ENCODE peak calls at places on chromosomes 2 and 18, in four cellular contexts. X is IMR-90, J is mesenchymal stem cell, Z is trophoblast cell. V is an unnamed sample. For H3K36me3, the result is how much of the 10 kb centered on the place peaks cover.

GRCh38 chr2:193929131-193929530 is 1727.9 kb upstream of the SLC39A10 start:
- DNase-seq in Z (no peak), X (no peak), J (no peak), V (no peak)

GRCh38 chr18:54712315-54712714 is 116.0 kb upstream of the RAB27B start:
- DNase-seq in Z (no peak), J (peak), X (peak), V (no peak)

GRCh38 chr2:146927080-146927714 is 917.6 kb upstream of the ACVR2A start:
- DNase-seq in X (peak), Z (peak), J (peak), V (peak)

GRCh38 chr18:80247403-80247916 is at the start of gene PARD6G:
- DNase-seq in X (peak), J (peak), Z (peak), V (peak)

GRCh38 chr18:23523429-23524212 is 20.3 kb downstream of the RMC1 start:
- DNase-seq in Z (no peak), J (peak), X (peak), V (no peak)

GRCh38 chr2:178108176-178108575 is 4.1 kb upstream of the RBM45 start:
- DNase-seq in J (no peak), X (no peak), Z (no peak), V (no peak)

GRCh38 chr2:239815638-239816035 is 209.5 kb downstream of the NDUFA10 start:
- DNase-seq in J (no peak), Z (no peak), X (no peak), V (no peak)

GRCh38 chr2:229952256-229952835 is 30.0 kb downstream of the FBXO36 start:
- DNase-seq in J (no peak), Z (no peak), X (no peak), V (no peak)

GRCh38 chr2:14524041-14524802 is 108.3 kb upstream of the LRATD1 start:
- DNase-seq in J (peak), X (peak), Z (peak), V (no peak)

GRCh38 chr2:70122470-70122869 is 35.2 kb downstream of the PCBP1 start:
- DNase-seq in Z (no peak), X (no peak), J (no peak), V (no peak)

GRCh38 chr18:22604986-22605421 is 187.3 kb upstream of the CTAGE1 start:
- DNase-seq in Z (no peak), J (no peak), X (no peak), V (no peak)

GRCh38 chr2:136248242-136248641 is 130.3 kb upstream of the CXCR4 start:
- DNase-seq in Z (no peak), X (peak), J (peak), V (no peak)

GRCh38 chr2:63819765-63820717 is 21.7 kb upstream of the UGP2 start:
- DNase-seq in J (no peak), X (peak), Z (no peak), V (no peak)

GRCh38 chr2:99035920-99036319 is 99.9 kb upstream of the CRACDL start:
- DNase-seq in J (no peak), X (no peak), Z (no peak), V (no peak)

GRCh38 chr2:144102386-144102785 is 417.5 kb downstream of the ZEB2 start:
- DNase-seq in J (no peak), X (no peak), Z (no peak), V (no peak)

GRCh38 chr2:37634914-37635358 is 36.5 kb downstream of the CDC42EP3 start:
- DNase-seq in J (no peak), X (no peak), Z (no peak), V (no peak)

GRCh38 chr18:7202119-7202680 is 28.7 kb upstream of the LRRC30 start:
- DNase-seq in J (no peak), X (no peak), Z (peak), V (no peak)

GRCh38 chr2:176066645-176067586 is 16.8 kb downstream of the EVX2 start:
- DNase-seq in X (no peak), J (no peak), Z (no peak), V (no peak)

GRCh38 chr2:197372582-197372981 is 62.0 kb upstream of the ANKRD44 start:
- DNase-seq in Z (no peak), J (no peak), X (peak), V (no peak)

GRCh38 chr18:61528961-61529360 is 195.7 kb downstream of the CDH20 start:
- DNase-seq in J (no peak), X (no peak), Z (peak), V (no peak)

GRCh38 chr2:20439193-20439475 is 7.7 kb upstream of the RHOB start:
- DNase-seq in Z (no peak), X (peak), J (peak), V (no peak)

GRCh38 chr18:78875268-78875997 is 104.2 kb upstream of the SALL3 start:
- DNase-seq in X (no peak), Z (no peak), J (no peak), V (peak)

GRCh38 chr18:44682181-44682870 is 1.6 kb downstream of the SETBP1 start:
- DNase-seq in J (no peak), X (no peak), Z (no peak), V (peak)

GRCh38 chr2:78202986-78203670 is 681.0 kb upstream of the LRRTM4 start:
- DNase-seq in X (no peak), J (peak), Z (no peak), V (no peak)

GRCh38 chr2:241308267-241308666 is 7.2 kb downstream of the HDLBP start:
- DNase-seq in X (no peak), Z (no peak), J (no peak), V (no peak)

GRCh38 chr2:100292022-100292580 is 30.2 kb downstream of the LONRF2 start:
- DNase-seq in Z (peak), X (peak), J (peak), V (no peak)

GRCh38 chr18:596288-596881 is 403 bp upstream of the CLUL1 start:
- DNase-seq in X (no peak), J (no peak), Z (peak), V (peak)

GRCh38 chr18:56314396-56314795 is 324.0 kb downstream of the TXNL1 start:
- DNase-seq in X (peak), J (no peak), Z (no peak), V (no peak)

GRCh38 chr2:18077724-18078123 is 199.3 kb downstream of the KCNS3 start:
- DNase-seq in Z (no peak), X (peak), J (peak), V (no peak)

GRCh38 chr2:211035548-211036185 is 479.3 kb downstream of the CPS1 start:
- DNase-seq in X (peak), Z (no peak), J (peak), V (peak)

GRCh38 chr2:95010697-95011096 is 14.8 kb upstream of the MAL start:
- DNase-seq in X (no peak), J (no peak), Z (no peak), V (no peak)
- H3K14ac ChIP-seq in X (no peak), J (no peak), Z (no peak), V (no peak)

GRCh38 chr18:76936877-76937276 is 114.5 kb downstream of the ZNF236 start:
- DNase-seq in Z (no peak), X (no peak), J (no peak), V (no peak)
- H3K36me3 ChIP-seq in Z (under half), X (under half), J (under half), V (half or more)

GRCh38 chr18:48827321-48828200 is 123.2 kb downstream of the SMAD7 start:
- DNase-seq in X (peak), Z (no peak), J (peak), V (peak)
- H2BK120ac ChIP-seq in X (peak), Z (peak), J (peak), V (no peak)

DNA sequence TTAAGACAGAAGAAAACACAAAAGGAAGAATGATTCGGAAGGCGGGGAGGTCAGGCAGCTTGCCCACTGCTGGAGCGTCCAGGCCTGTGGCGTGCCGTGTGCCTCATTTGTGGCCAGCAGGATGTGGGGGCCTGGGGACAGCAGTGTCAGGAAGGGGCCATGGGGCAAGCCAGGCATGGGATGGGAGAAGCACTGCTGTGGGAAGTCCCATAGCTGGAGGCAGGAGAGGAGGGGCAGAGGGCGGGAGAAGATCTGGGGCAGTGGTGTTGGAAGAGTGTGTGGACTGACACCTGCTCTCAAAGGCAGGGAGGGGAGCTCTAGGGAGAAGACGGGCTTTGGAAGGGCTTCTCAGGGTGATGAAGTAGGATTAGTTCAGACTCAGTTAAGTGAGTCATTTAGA is 133.7 kb downstream of the ACOXL start:
- DNase-seq in X (no peak), Z (no peak), J (no peak), V (no peak)
- H3K14ac ChIP-seq in X (no peak), Z (no peak), J (no peak), V (peak)

GRCh38 chr2:32118055-32118454 is 47.6 kb upstream of the SLC30A6 start:
- DNase-seq in J (no peak), X (no peak), Z (no peak), V (no peak)
- H3K36me3 ChIP-seq in J (under half), X (under half), Z (under half), V (under half)

GRCh38 chr2:224101820-224102630 is 62.9 kb upstream of the SERPINE2 start:
- DNase-seq in Z (peak), X (peak), J (peak), V (no peak)

GRCh38 chr2:224103603-224104002 is 64.5 kb upstream of the SERPINE2 start:
- DNase-seq in J (no peak), X (no peak), Z (no peak), V (no peak)

GRCh38 chr2:224099846-224100643 is 61.0 kb upstream of the SERPINE2 start:
- DNase-seq in X (no peak), J (no peak), Z (no peak), V (no peak)

DNA sequence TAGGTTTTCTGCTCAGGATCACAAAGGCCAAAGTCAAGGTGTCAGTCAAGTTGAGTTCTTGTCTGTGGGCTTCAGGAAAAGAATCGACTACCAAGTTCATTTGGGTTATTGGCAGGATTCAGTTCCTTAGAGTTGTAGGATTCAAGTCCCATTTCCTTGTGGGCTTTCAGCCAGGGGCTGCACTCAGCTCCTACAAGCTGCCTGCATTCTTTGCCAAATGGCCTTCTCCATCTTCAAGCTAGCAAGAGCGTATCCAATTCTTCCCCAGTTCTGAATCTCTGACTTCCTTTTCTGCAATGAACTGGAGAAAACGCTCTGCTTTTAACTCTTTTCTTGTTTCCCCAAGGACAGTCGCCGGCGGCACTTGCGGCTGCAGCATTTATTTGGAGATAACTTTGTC is 59.4 kb upstream of the SERPINE2 start:
- DNase-seq in J (no peak), Z (no peak), X (no peak), V (no peak)
- H2BK120ac ChIP-seq in J (no peak), Z (no peak), X (no peak), V (no peak)

GRCh38 chr2:218001629-218002028 is 1.2 kb downstream of the TNS1 start:
- DNase-seq in Z (no peak), X (no peak), J (no peak), V (no peak)
- H3K14ac ChIP-seq in Z (no peak), X (peak), J (no peak), V (no peak)

GRCh38 chr2:10575566-10576300 is 114.0 kb downstream of the NOL10 start:
- DNase-seq in J (peak), X (peak), Z (no peak), V (no peak)
- H3K36me3 ChIP-seq in J (under half), X (under half), Z (under half), V (half or more)

GRCh38 chr2:233700028-233700635 is 7.4 kb downstream of the UGT1A6 start:
- DNase-seq in X (peak), J (peak), Z (peak), V (peak)
- H2BK120ac ChIP-seq in X (no peak), J (peak), Z (peak), V (no peak)

DNA sequence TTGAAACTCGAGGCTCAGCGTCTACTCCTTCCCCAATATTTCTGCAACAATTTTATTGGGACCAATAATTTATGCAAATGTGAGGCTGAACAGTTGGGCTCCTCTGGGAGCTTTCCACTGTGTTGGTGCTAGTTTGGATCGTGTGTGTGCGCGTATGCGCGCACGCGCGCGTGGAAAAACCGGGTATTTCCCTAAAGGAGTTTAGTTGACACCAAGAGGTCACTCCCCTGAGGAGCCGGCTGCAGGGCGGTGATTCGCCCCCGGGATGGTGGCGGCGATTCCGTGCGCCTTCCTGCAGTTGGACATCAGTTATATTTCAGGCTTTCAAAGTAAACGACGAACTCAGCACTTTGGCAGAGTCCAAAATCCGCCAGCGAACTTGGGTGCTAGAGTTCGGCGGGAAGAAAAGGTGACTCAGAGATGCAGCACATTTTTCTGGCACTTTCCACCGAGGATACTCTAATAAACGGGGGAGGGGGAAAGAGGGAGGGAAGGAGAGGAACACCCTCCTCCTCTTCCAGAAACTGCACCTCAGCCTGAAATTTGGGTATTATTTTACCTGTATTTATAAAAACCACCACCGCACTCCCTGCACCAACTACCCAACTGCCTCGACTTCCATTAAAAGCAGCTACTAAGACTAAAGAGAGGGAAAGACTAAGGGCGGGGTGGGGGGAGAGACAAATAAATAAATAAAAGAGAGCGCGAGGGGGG is 186.6 kb upstream of the FANCL start:
- DNase-seq in Z (no peak), J (peak), X (peak), V (peak)
- H3K14ac ChIP-seq in Z (peak), J (no peak), X (no peak), V (no peak)

V was measured in neuronal stem cell.